ENCODE peak calls at places on chromosomes 12 and 14, in ten cellular contexts. H is stromal cell of bone marrow; O is HuH-7; V is stimulated activated CD8-positive, alpha-beta memory T cell treated with anti-CD3 and anti-CD28 coated beads, Interleukin-4, amount 100 ng/mL, for 1 hour; Y is activated CD4-positive, alpha-beta T cell treated with anti-CD3 and anti-CD28 coated beads, Interleukin-2, amount 50 U/mL, for 1 hour; G is GM06990; F is NCI-H748 treated with DMSO at 0.1 percent for 48 hours; W is transverse colon; P is neural crest cell; U is stimulated activated CD4-positive, alpha-beta T cell treated with anti-CD3 and anti-CD28 coated beads, Interleukin-15, amount 100 ng/mL, for 1 hour. B is an unnamed sample.

GRCh38 chr14:101006008-101006407 is 102.5 kb upstream of the RTL1 start:
- DNase-seq in H (no peak), O (no peak), V (no peak), Y (no peak), G (no peak), F (no peak), W (no peak), P (no peak), U (no peak), B (peak; percentile 51)

GRCh38 chr14:93029911-93030555 is 85.7 kb downstream of the ITPK1 start:
- DNase-seq in H (no peak), O (no peak), V (no peak), Y (no peak), G (no peak), F (no peak), W (no peak), P (no peak), U (no peak), B (no peak)

GRCh38 chr14:74531467-74531866 is 37.9 kb downstream of the ISCA2 start:
- DNase-seq in H (peak; percentile 54), O (peak; percentile 59), V (no peak), Y (no peak), G (no peak), F (no peak), W (peak; percentile 28), P (no peak), U (no peak), B (no peak)

GRCh38 chr12:104057771-104058197 is 6.5 kb upstream of the HCFC2 start:
- DNase-seq in H (no peak), O (peak; percentile 23), V (no peak), Y (no peak), G (no peak), F (peak; percentile 37), W (no peak), P (no peak), U (no peak), B (no peak)

GRCh38 chr14:34629344-34629656 is 648 bp downstream of the SNX6 start:
- DNase-seq in H (no peak), O (peak; percentile 8), V (no peak), Y (no peak), G (no peak), F (no peak), W (no peak), P (no peak), U (no peak), B (no peak)

GRCh38 chr14:62445570-62445969 is 599.7 kb downstream of the KCNH5 start:
- DNase-seq in H (no peak), O (no peak), V (no peak), Y (no peak), G (no peak), F (no peak), W (no peak), P (no peak), U (no peak), B (no peak)

GRCh38 chr12:107570721-107571120 is 114.9 kb upstream of the PWP1 start:
- DNase-seq in H (no peak), O (no peak), V (no peak), Y (no peak), G (no peak), F (no peak), W (peak; percentile 41), P (no peak), U (no peak), B (no peak)

GRCh38 chr12:109193896-109194295 is 77.5 kb downstream of the ACACB start:
- DNase-seq in H (no peak), O (no peak), V (no peak), Y (no peak), G (no peak), F (no peak), W (no peak), P (no peak), U (no peak), B (no peak)

GRCh38 chr14:54715244-54715643 is 148.3 kb downstream of the SAMD4A start:
- DNase-seq in H (no peak), O (no peak), V (no peak), Y (no peak), G (no peak), F (no peak), W (no peak), P (no peak), U (no peak), B (no peak)

GRCh38 chr12:38427442-38427841 is 110.9 kb downstream of the ALG10B start:
- DNase-seq in H (no peak), O (no peak), V (no peak), Y (no peak), G (no peak), F (no peak), W (no peak), P (no peak), U (no peak), B (no peak)

GRCh38 chr14:45743884-45744283 is 490.9 kb upstream of the MIS18BP1 start:
- DNase-seq in H (no peak), O (no peak), V (no peak), Y (no peak), G (no peak), F (no peak), W (no peak), P (no peak), U (no peak), B (no peak)